ENCODE peak calls at places on chromosomes 12 and 14, in seven cellular contexts. V, A, W, M, P, B and D are unnamed samples.

GRCh38 chr12:13576935-13577334 is 380.4 kb downstream of the EMP1 start:
- DNase-seq in V (no peak), A (no peak), W (no peak), M (no peak), P (no peak), B (no peak), D (no peak)

GRCh38 chr12:21828779-21829178 is 54.3 kb upstream of the KCNJ8 start:
- DNase-seq in V (no peak), A (no peak), W (peak), M (no peak), P (no peak), B (no peak), D (no peak)

GRCh38 chr12:67155863-67156262 is 113.3 kb upstream of the CAND1 start:
- DNase-seq in V (no peak), A (no peak), W (no peak), M (no peak), P (no peak), B (no peak), D (no peak)

GRCh38 chr12:117151195-117152031 is 38.9 kb downstream of the FBXO21 start:
- DNase-seq in V (no peak), A (peak), W (peak), M (peak), P (peak), B (peak), D (no peak)

GRCh38 chr14:76919811-76920571 is 93.8 kb downstream of the LRRC74A start:
- DNase-seq in V (no peak), A (no peak), W (peak), M (peak), P (no peak), B (no peak), D (peak)

GRCh38 chr12:99498756-99499155 is 148.8 kb upstream of the GARIN6 start:
- DNase-seq in V (no peak), A (no peak), W (no peak), M (no peak), P (no peak), B (no peak), D (no peak)

GRCh38 chr14:61080591-61081010 is 99.6 kb downstream of the SLC38A6 start:
- DNase-seq in V (no peak), A (no peak), W (no peak), M (no peak), P (no peak), B (no peak), D (peak)

GRCh38 chr12:54018608-54018984 is 9.6 kb upstream of the HOXC6 start:
- DNase-seq in V (no peak), A (no peak), W (no peak), M (no peak), P (no peak), B (no peak), D (no peak)

GRCh38 chr12:6700646-6701051 is at the start of gene PIANP:
- DNase-seq in V (peak), A (no peak), W (peak), M (peak), P (peak), B (no peak), D (no peak)

GRCh38 chr12:74365178-74365964 is 172.3 kb upstream of the ATXN7L3B start:
- DNase-seq in V (no peak), A (no peak), W (no peak), M (no peak), P (no peak), B (no peak), D (no peak)

GRCh38 chr12:75959506-75959905 is 72.1 kb downstream of the PHLDA1 start:
- DNase-seq in V (no peak), A (no peak), W (no peak), M (no peak), P (no peak), B (no peak), D (no peak)

GRCh38 chr12:56645201-56645716 is 525 bp downstream of the ATP5F1B start:
- DNase-seq in V (no peak), A (no peak), W (no peak), M (no peak), P (peak), B (no peak), D (no peak)

GRCh38 chr14:60648934-60649814 is at the start of gene SIX1:
- DNase-seq in V (no peak), A (peak), W (peak), M (peak), P (peak), B (peak), D (no peak)

GRCh38 chr12:22230280-22230794 is 104.2 kb downstream of the ST8SIA1 start:
- DNase-seq in V (no peak), A (no peak), W (no peak), M (no peak), P (no peak), B (no peak), D (peak)

GRCh38 chr14:59691266-59691665 is 114.7 kb upstream of the CCDC175 start:
- DNase-seq in V (no peak), A (no peak), W (no peak), M (no peak), P (no peak), B (no peak), D (no peak)

DNA sequence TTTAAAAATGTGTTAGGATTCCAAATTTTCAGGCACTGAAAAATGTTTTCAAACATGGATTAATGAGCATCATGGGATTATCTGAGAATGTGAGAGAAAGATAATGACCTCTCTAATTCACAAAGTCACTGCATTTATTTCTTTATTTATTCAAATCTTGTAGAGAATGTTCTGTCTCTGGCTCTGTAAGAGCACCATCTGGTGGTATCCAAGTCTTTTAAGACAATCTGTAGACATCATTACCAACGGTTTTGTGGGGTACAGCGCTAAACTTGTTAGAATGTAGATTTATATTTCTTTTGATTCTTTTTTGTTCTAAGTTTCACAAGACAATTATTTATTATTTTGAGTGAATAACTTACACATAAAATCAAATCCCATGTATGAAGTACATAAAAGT is 956.0 kb upstream of the NOVA1 start:
- DNase-seq in V (no peak), A (no peak), W (no peak), M (no peak), P (no peak), B (no peak), D (no peak)
- TF ChIP-seq CTCF in V (no peak), A (no peak), W (no peak), M (no peak), P (peak), B (no peak), D (no peak)

GRCh38 chr12:49018282-49019119 is at the start of gene PRKAG1:
- DNase-seq in V (peak), A (peak), W (peak), M (peak), P (peak), B (peak), D (peak)
- TF ChIP-seq CTCF in V (peak), A (peak), W (peak), M (peak), P (peak), B (peak), D (peak)

DNA sequence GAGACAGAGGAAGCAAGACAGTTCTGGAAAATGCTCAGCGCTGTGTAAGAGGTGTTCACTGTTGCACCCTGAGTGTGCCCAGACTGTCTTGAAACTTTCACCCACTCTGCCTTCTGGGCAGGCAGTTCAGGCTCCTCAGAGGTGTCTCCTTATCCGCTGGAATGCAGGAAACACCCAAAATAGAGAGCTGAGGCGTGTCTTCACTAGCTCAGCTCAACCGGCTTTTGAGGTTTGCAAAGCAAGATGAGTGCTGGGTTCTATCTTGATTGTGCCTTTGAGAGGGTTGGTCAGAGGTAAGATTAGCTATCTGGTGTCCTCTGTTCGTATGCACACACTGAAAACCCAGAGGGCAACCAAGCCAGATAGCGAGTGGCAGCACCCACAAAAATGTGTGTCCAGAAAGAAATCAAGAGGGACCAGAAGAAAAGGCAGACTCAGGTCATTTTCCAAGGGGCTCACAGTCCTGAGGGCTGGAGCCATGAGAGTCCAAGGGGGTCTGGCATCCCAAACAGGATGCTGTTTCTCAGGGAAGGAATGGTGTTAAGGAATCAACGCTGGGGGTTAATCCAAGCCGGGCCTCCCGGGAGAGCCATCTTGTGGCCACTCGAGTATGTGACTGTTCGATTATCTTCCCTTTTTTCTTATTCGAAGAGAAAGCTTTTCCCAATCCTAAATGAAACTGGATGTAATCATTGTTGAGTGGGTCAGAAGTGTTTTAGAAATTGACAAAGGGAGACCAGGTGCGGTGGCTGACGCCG is 47.1 kb downstream of the TBX3 start:
- DNase-seq in V (no peak), A (no peak), W (no peak), M (no peak), P (no peak), B (no peak), D (no peak)
- TF ChIP-seq CTCF in V (no peak), A (no peak), W (peak), M (peak), P (peak), B (no peak), D (peak)

DNA sequence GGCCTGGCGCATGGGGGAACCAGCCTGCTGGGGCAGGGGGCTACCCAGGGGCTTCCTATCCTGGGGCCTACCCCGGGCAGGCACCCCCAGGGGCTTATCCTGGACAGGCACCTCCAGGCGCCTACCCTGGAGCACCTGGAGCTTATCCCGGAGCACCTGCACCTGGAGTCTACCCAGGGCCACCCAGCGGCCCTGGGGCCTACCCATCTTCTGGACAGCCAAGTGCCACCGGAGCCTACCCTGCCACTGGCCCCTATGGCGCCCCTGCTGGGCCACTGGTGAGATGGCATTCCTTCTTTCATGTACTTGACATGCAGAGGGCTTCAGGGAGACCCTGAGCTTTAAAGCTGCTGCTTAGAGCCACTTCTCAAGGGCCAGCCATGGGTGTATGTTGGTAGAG is 9.0 kb downstream of the LGALS3 start:
- DNase-seq in V (no peak), A (no peak), W (no peak), M (no peak), P (no peak), B (no peak), D (no peak)
- TF ChIP-seq CTCF in V (no peak), A (no peak), W (peak), M (no peak), P (peak), B (no peak), D (peak)